ENCODE peak calls at places on chromosomes 3 and 15, in ten cellular contexts. L is epithelial cell of prostate, K is lower lobe of right lung, F is H9, C is HTR-8/SVneo, M is SK-N-MC, X is hepatic stellate cell, Q is ELF-1, J is NCI-H1092, G is aorta. H is an unnamed sample.

GRCh38 chr3:175192536-175192935 is 333.4 kb downstream of the NAALADL2 start:
- DNase-seq in L (no peak), K (no peak), F (no peak), C (no peak), M (no peak), X (no peak), Q (no peak), J (no peak), G (no peak), H (no peak)

GRCh38 chr3:31448035-31448881 is 84.5 kb upstream of the STT3B start:
- DNase-seq in L (no peak), K (peak; percentile 50), F (peak; percentile 74), C (no peak), M (no peak), X (peak; percentile 4), Q (peak; percentile 60), J (no peak), G (no peak), H (no peak)

GRCh38 chr3:116242825-116243224 is 202.5 kb downstream of the LSAMP start:
- DNase-seq in L (no peak), K (no peak), F (no peak), C (no peak), M (no peak), X (no peak), Q (no peak), J (no peak), G (no peak), H (no peak)

GRCh38 chr3:64011685-64012084 is 11.6 kb downstream of the PSMD6 start:
- DNase-seq in L (no peak), K (no peak), F (no peak), C (no peak), M (no peak), X (peak; percentile 31), Q (no peak), J (no peak), G (no peak), H (no peak)

GRCh38 chr15:76342046-76342381 is 5.4 kb downstream of the ISL2 start:
- DNase-seq in L (no peak), K (no peak), F (peak; percentile 43), C (no peak), M (no peak), X (no peak), Q (peak; percentile 53), J (no peak), G (no peak), H (no peak)

GRCh38 chr3:108218811-108219210 is 3.4 kb downstream of the IFT57 start:
- DNase-seq in L (no peak), K (no peak), F (no peak), C (no peak), M (no peak), X (peak; percentile 31), Q (no peak), J (no peak), G (no peak), H (no peak)

GRCh38 chr3:124688580-124689454 is 41.4 kb upstream of the UMPS start:
- DNase-seq in L (no peak), K (peak; percentile 78), F (peak; percentile 79), C (peak; percentile 90), M (peak; percentile 83), X (peak; percentile 80), Q (peak; percentile 89), J (peak; percentile 70), G (peak; percentile 88), H (peak; percentile 26)

GRCh38 chr3:129315386-129315991 is 36.8 kb downstream of the HMCES start:
- DNase-seq in L (no peak), K (peak; percentile 76), F (no peak), C (no peak), M (no peak), X (no peak), Q (peak; percentile 49), J (no peak), G (peak; percentile 85), H (no peak)

GRCh38 chr15:48084759-48085420 is 35.9 kb upstream of the SLC24A5 start:
- DNase-seq in L (no peak), K (no peak), F (peak; percentile 46), C (peak; percentile 25), M (peak; percentile 18), X (peak; percentile 8), Q (peak; percentile 27), J (peak; percentile 39), G (no peak), H (no peak)

GRCh38 chr3:45182915-45183881 is 37.0 kb upstream of the CDCP1 start:
- DNase-seq in L (peak; percentile 90), K (peak; percentile 55), F (peak; percentile 63), C (peak; percentile 63), M (no peak), X (peak; percentile 53), Q (peak; percentile 88), J (no peak), G (no peak), H (no peak)

GRCh38 chr15:47813985-47814384 is 96.7 kb downstream of the SEMA6D start:
- DNase-seq in L (no peak), K (no peak), F (no peak), C (no peak), M (no peak), X (no peak), Q (no peak), J (no peak), G (no peak), H (no peak)

GRCh38 chr3:179027326-179027900 is 44.2 kb downstream of the ZMAT3 start:
- DNase-seq in L (no peak), K (no peak), F (no peak), C (no peak), M (no peak), X (no peak), Q (peak; percentile 23), J (no peak), G (no peak), H (no peak)

GRCh38 chr3:76728411-76728810 is 311.5 kb upstream of the ROBO2 start:
- DNase-seq in L (no peak), K (no peak), F (no peak), C (no peak), M (no peak), X (no peak), Q (no peak), J (no peak), G (no peak), H (no peak)

GRCh38 chr3:173938159-173938558 is 540.6 kb downstream of the NLGN1 start:
- DNase-seq in L (no peak), K (no peak), F (no peak), C (no peak), M (no peak), X (no peak), Q (no peak), J (no peak), G (no peak), H (no peak)

GRCh38 chr3:128617557-128618397 is 32.8 kb downstream of the RPN1 start:
- DNase-seq in L (peak; percentile 65), K (peak; percentile 99), F (peak; percentile 96), C (peak; percentile 99), M (peak; percentile 89), X (peak; percentile 100), Q (peak; percentile 98), J (peak; percentile 97), G (peak; percentile 100), H (peak; percentile 98)

GRCh38 chr3:106533097-106533496 is 664.3 kb upstream of the CBLB start:
- DNase-seq in L (no peak), K (no peak), F (no peak), C (no peak), M (no peak), X (no peak), Q (no peak), J (no peak), G (no peak), H (no peak)

GRCh38 chr3:83938491-83938890 is 1020.3 kb upstream of the CADM2 start:
- DNase-seq in L (no peak), K (no peak), F (no peak), C (no peak), M (no peak), X (no peak), Q (no peak), J (no peak), G (no peak), H (no peak)

GRCh38 chr15:101314726-101315125 is 19.7 kb upstream of the SNRPA1 start:
- DNase-seq in L (no peak), K (no peak), F (peak; percentile 23), C (no peak), M (no peak), X (no peak), Q (no peak), J (no peak), G (no peak), H (no peak)

GRCh38 chr15:72706266-72706665 is 20.3 kb downstream of the BBS4 start:
- DNase-seq in L (no peak), K (no peak), F (no peak), C (peak; percentile 32), M (no peak), X (no peak), Q (peak; percentile 7), J (no peak), G (no peak), H (no peak)